ENCODE peak calls at places on chromosomes 3 and 15, in ten cellular contexts. Y is WTC11, C is pancreas, I is MCF 10A, J is heart right ventricle, V is cardiac muscle cell, G is neural crest cell, R is cardiac fibroblast, N is activated B cell treated with CpG ODN at 0.5 μM for 24 hours, D is OCI-LY7. E is an unnamed sample.

GRCh38 chr15:70345251-70346019 is 247.7 kb upstream of the TLE3 start:
- DNase-seq in R (no peak), Y (no peak), J (no peak), G (no peak), C (no peak), D (no peak), N (no peak), I (no peak), V (no peak), E (peak; percentile 29)

GRCh38 chr15:66042624-66043023 is 173.3 kb downstream of the RAB11A start:
- DNase-seq in N (no peak), Y (peak; percentile 77), J (no peak), V (no peak), D (no peak), R (no peak), G (no peak), I (no peak), C (no peak), E (no peak)

GRCh38 chr15:59180946-59181345 is 25.7 kb upstream of the LDHAL6B start:
- DNase-seq in C (no peak), N (no peak), I (no peak), Y (no peak), V (peak; percentile 35), G (no peak), J (no peak), R (peak; percentile 54), D (no peak), E (no peak)

GRCh38 chr3:136862611-136862951 is 573 bp downstream of the NCK1 start:
- DNase-seq in I (peak; percentile 84), D (peak; percentile 68), C (peak; percentile 84), N (no peak), G (no peak), V (peak; percentile 79), J (peak; percentile 44), R (peak; percentile 68), Y (peak; percentile 61), E (peak; percentile 57)

GRCh38 chr15:26868029-26868685 is 1.3 kb downstream of the GABRA5 start:
- DNase-seq in V (no peak), R (no peak), I (no peak), G (no peak), D (no peak), J (no peak), C (peak; percentile 57), N (no peak), Y (no peak), E (no peak)

GRCh38 chr3:28348286-28348636 is 260 bp upstream of the ZCWPW2 start:
- DNase-seq in D (no peak), Y (no peak), I (no peak), V (no peak), G (peak; percentile 73), R (peak; percentile 96), J (no peak), N (no peak), C (no peak), E (peak; percentile 99)

GRCh38 chr15:85595804-85596536 is 198.8 kb downstream of the KLHL25 start:
- DNase-seq in C (no peak), Y (no peak), G (no peak), J (no peak), V (no peak), I (no peak), N (no peak), R (peak; percentile 17), D (no peak), E (no peak)

GRCh38 chr15:28084547-28084946 is 14.6 kb downstream of the OCA2 start:
- DNase-seq in N (no peak), D (no peak), C (no peak), R (peak; percentile 22), Y (no peak), J (no peak), I (no peak), V (no peak), G (no peak), E (no peak)

GRCh38 chr3:151345854-151346253 is 16.5 kb upstream of the P2RY13 start:
- DNase-seq in G (no peak), Y (no peak), R (peak; percentile 69), J (no peak), N (no peak), I (peak; percentile 25), V (peak; percentile 77), C (no peak), D (no peak), E (no peak)

GRCh38 chr3:195895078-195895899 is 13.1 kb downstream of the TNK2 start:
- DNase-seq in V (no peak), I (peak; percentile 55), J (peak; percentile 57), G (peak; percentile 41), D (peak; percentile 82), Y (no peak), C (peak; percentile 82), N (peak; percentile 72), R (peak; percentile 58), E (peak; percentile 56)

GRCh38 chr15:74782596-74783071 is 754 bp downstream of the CSK start:
- DNase-seq in C (no peak), Y (no peak), G (no peak), R (no peak), J (no peak), D (no peak), N (no peak), I (no peak), V (no peak), E (no peak)

GRCh38 chr15:99956022-99956775 is 223.0 kb upstream of the LYSMD4 start:
- DNase-seq in Y (no peak), R (no peak), I (peak; percentile 42), G (no peak), J (no peak), D (no peak), V (no peak), C (no peak), N (no peak), E (no peak)

GRCh38 chr3:63870606-63871005 is 6.9 kb downstream of the ATXN7 start:
- DNase-seq in V (no peak), D (no peak), C (no peak), J (no peak), Y (no peak), I (no peak), N (no peak), G (no peak), R (no peak), E (no peak)

DNA sequence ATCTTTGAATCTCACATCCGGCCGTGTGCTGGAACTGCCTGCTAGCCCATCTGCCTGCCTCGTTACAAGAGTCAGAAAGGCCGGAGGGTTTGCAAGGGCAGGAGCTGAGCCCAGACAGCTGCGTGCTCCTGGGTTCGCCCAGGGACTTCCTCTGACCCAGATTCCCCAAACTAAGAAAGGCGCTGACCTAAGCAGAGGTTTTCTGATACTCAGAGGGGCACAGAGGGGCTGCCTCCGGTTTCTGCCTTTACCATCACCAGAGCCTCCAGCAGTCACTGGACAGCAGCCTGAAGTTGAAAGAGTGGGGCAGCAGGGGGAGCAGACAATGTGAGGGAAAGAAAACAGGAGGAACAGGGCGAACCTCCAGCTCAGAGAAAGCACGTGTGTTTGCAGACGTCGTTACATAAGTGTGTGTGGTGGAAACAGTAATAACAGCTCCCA is 33.4 kb upstream of the RAD18 start:
- DNase-seq in D (no peak), V (peak; percentile 67), R (peak; percentile 43), J (peak; percentile 42), G (no peak), C (no peak), I (no peak), N (no peak), Y (peak; percentile 41), E (no peak)
- TF ChIP-seq CTCF in D (no peak), V (peak; percentile 53), R (peak; percentile 27), J (peak; percentile 29), G (peak; percentile 27), C (no peak), I (no peak), N (no peak), Y (no peak), E (no peak)

DNA sequence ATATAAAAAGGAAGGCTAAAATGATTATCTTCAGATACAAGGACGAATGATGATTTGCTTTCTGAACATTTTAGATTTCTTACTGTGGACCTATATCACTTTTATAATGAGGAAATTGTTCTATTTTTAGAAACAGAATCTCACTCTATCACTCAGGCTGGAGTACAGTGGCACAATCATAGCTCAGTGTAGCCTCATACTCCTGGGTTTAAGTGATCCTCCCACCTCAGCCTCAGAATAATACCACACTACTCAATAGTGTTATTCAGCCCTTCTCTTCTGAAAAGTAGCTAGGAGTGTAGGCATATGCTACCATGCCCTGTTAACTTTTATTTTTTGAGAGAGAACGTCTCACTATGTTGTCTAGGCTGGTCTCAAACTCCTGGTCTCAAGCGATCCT is 15.8 kb downstream of the DNAJC13 start:
- DNase-seq in V (peak; percentile 10), D (no peak), Y (no peak), C (no peak), I (no peak), R (no peak), J (no peak), N (no peak), G (no peak), E (no peak)
- TF ChIP-seq CTCF in V (no peak), D (no peak), Y (no peak), C (no peak), I (no peak), R (no peak), J (no peak), N (no peak), G (no peak), E (no peak)

DNA sequence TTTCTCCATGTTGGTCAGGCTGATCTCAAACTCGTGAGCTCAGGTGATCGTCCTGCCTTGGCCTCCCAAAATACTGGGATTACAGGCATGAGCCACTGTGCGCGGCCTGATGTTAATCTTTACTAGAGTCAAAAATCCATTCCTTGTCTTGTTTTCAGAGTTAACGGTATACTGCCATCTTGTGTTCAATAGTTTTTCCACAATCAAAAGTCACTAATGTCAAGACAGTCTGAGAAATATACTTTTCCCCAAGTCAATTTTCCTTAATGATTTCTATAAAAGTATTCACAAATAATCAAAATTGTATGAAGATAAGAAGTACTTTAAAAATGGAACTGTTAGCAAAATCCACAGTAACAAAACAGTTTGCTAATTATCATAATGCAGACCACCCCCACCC is 8.5 kb downstream of the CRBN start:
- DNase-seq in D (peak; percentile 27), I (peak; percentile 17), J (no peak), N (no peak), V (peak; percentile 50), R (peak; percentile 56), G (no peak), C (no peak), Y (no peak), E (no peak)
- TF ChIP-seq CTCF in D (peak; percentile 69), I (peak; percentile 27), J (peak; percentile 42), N (no peak), V (peak; percentile 41), R (peak; percentile 29), G (peak; percentile 58), C (no peak), Y (no peak), E (peak; percentile 54)

DNA sequence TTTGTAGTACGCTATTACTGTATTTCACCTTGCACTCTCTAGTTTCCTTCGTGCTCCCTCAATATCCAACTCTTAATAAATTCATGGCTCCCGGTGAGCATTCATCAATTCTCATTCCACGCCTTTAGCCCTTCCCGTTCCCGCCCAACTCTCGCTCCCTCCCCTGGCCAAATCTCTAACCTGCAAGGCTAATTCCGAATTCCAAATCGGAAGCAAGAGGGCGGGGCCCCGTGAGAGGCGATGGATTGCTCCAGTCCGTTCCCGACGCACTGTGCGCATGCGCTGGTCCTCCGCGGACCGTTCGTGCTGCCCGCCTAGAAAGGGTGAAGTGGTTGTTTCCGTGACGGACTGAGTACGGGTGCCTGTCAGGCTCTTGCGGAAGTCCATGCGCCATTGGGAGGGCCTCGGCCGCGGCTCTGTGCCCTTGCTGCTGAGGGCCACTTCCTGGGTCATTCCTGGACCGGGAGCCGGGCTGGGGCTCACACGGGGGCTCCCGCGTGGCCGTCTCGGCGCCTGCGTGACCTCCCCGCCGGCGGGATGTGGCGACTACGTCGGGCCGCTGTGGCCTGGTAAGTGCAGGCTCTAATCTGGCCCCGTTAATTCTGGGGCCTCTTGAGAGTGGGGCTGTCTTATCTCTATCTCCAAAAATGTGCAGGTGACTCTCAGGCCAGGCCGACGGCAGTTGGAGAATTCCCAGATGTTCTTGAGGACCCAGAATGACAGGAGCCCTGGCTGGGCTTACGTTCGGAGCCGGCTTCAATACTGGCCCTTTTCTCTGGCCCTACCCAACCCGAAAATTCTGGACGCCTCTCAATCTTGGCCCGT is at the start of gene OPA1:
- DNase-seq in N (peak; percentile 82), J (peak; percentile 98), G (peak; percentile 95), C (peak; percentile 100), I (peak; percentile 99), D (peak; percentile 96), V (peak; percentile 99), R (peak; percentile 99), Y (peak; percentile 99), E (peak; percentile 96)
- TF ChIP-seq CTCF in N (no peak), J (peak; percentile 37), G (peak; percentile 45), C (no peak), I (peak; percentile 11), D (no peak), V (peak; percentile 23), R (no peak), Y (no peak), E (no peak)